ENCODE peak calls at places on chromosomes 7 and 10, in nine cellular contexts. One of them, this sample, is unnamed.

GRCh38 chr7:4816419-4817080 is 41.1 kb downstream of the AP5Z1 start:
- DNase-seq in WTC11: no peak
- DNase-seq in epithelial cell of esophagus: no peak
- DNase-seq in fibroblast of pulmonary artery: no peak
- DNase-seq in cardiac fibroblast: no peak
- DNase-seq in heart right ventricle: no peak
- DNase-seq in colonic mucosa: no peak
- DNase-seq in RWPE2: no peak
- DNase-seq in BE2C: no peak
- DNase-seq in this sample: peak; percentile 13

GRCh38 chr7:8147760-8148463 is 114.1 kb downstream of the ICA1 start:
- DNase-seq in WTC11: no peak
- DNase-seq in epithelial cell of esophagus: no peak
- DNase-seq in fibroblast of pulmonary artery: no peak
- DNase-seq in cardiac fibroblast: no peak
- DNase-seq in heart right ventricle: no peak
- DNase-seq in colonic mucosa: no peak
- DNase-seq in RWPE2: no peak
- DNase-seq in BE2C: peak; percentile 32
- DNase-seq in this sample: no peak

GRCh38 chr7:107327986-107328569 is 141.8 kb upstream of the GPR22 start:
- DNase-seq in WTC11: no peak
- DNase-seq in epithelial cell of esophagus: peak; percentile 84
- DNase-seq in fibroblast of pulmonary artery: peak; percentile 26
- DNase-seq in cardiac fibroblast: peak; percentile 28
- DNase-seq in heart right ventricle: no peak
- DNase-seq in colonic mucosa: no peak
- DNase-seq in RWPE2: no peak
- DNase-seq in BE2C: no peak
- DNase-seq in this sample: no peak

GRCh38 chr10:22620140-22620857 is 94.1 kb downstream of the PIP4K2A start:
- DNase-seq in WTC11: no peak
- DNase-seq in epithelial cell of esophagus: peak; percentile 93
- DNase-seq in fibroblast of pulmonary artery: peak; percentile 98
- DNase-seq in cardiac fibroblast: peak; percentile 99
- DNase-seq in heart right ventricle: peak; percentile 76
- DNase-seq in colonic mucosa: peak; percentile 42
- DNase-seq in RWPE2: peak; percentile 93
- DNase-seq in BE2C: peak; percentile 76
- DNase-seq in this sample: no peak

GRCh38 chr10:34622914-34623313 is 192.2 kb downstream of the PARD3 start:
- DNase-seq in WTC11: no peak
- DNase-seq in epithelial cell of esophagus: no peak
- DNase-seq in fibroblast of pulmonary artery: no peak
- DNase-seq in cardiac fibroblast: no peak
- DNase-seq in heart right ventricle: no peak
- DNase-seq in colonic mucosa: no peak
- DNase-seq in RWPE2: no peak
- DNase-seq in BE2C: no peak
- DNase-seq in this sample: no peak

GRCh38 chr10:34626158-34626557 is 188.9 kb downstream of the PARD3 start:
- DNase-seq in WTC11: no peak
- DNase-seq in epithelial cell of esophagus: no peak
- DNase-seq in fibroblast of pulmonary artery: peak; percentile 49
- DNase-seq in cardiac fibroblast: peak; percentile 63
- DNase-seq in heart right ventricle: no peak
- DNase-seq in colonic mucosa: no peak
- DNase-seq in RWPE2: no peak
- DNase-seq in BE2C: no peak
- DNase-seq in this sample: no peak

GRCh38 chr7:123748171-123748733 is 551 bp downstream of the WASL start:
- DNase-seq in WTC11: peak; percentile 36
- DNase-seq in epithelial cell of esophagus: peak; percentile 52
- DNase-seq in fibroblast of pulmonary artery: peak; percentile 33
- DNase-seq in cardiac fibroblast: peak; percentile 45
- DNase-seq in heart right ventricle: peak; percentile 45
- DNase-seq in colonic mucosa: peak; percentile 53
- DNase-seq in RWPE2: no peak
- DNase-seq in BE2C: peak; percentile 45
- DNase-seq in this sample: peak; percentile 64

GRCh38 chr7:41029072-41029492 is 673.8 kb downstream of the INHBA start:
- DNase-seq in WTC11: no peak
- DNase-seq in epithelial cell of esophagus: peak; percentile 98
- DNase-seq in fibroblast of pulmonary artery: peak; percentile 88
- DNase-seq in cardiac fibroblast: peak; percentile 99
- DNase-seq in heart right ventricle: no peak
- DNase-seq in colonic mucosa: no peak
- DNase-seq in RWPE2: peak; percentile 92
- DNase-seq in BE2C: no peak
- DNase-seq in this sample: no peak

GRCh38 chr7:137967143-137968018 is 34.5 kb downstream of the CREB3L2 start:
- DNase-seq in WTC11: no peak
- DNase-seq in epithelial cell of esophagus: peak; percentile 63
- DNase-seq in fibroblast of pulmonary artery: peak; percentile 62
- DNase-seq in cardiac fibroblast: peak; percentile 76
- DNase-seq in heart right ventricle: no peak
- DNase-seq in colonic mucosa: no peak
- DNase-seq in RWPE2: no peak
- DNase-seq in BE2C: no peak
- DNase-seq in this sample: no peak

DNA sequence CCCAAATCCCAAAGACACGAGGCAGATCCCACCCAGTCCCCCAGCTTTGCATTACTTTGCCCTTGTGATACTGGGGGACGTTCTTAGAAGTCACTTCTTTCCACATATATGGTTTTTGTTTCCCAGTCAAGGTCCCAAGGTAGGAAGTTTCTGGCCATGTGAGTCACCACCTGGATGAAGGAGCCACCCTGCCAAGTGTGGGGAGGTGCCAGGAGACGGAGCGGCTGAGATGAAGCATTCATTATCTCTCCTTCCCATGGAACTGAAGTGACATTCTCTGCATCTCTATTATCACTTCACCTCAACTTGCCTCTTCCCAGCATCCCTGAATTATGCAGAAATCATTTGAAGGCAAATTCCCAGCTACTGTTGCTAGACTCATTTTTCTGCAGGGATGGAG is 136.2 kb upstream of the INSYN2A start:
- DNase-seq in WTC11: no peak
- DNase-seq in epithelial cell of esophagus: peak; percentile 38
- DNase-seq in fibroblast of pulmonary artery: no peak
- DNase-seq in cardiac fibroblast: no peak
- DNase-seq in heart right ventricle: no peak
- DNase-seq in colonic mucosa: no peak
- DNase-seq in RWPE2: no peak
- DNase-seq in BE2C: no peak
- DNase-seq in this sample: no peak
- TF ChIP-seq CTCF in WTC11: no peak
- TF ChIP-seq CTCF in epithelial cell of esophagus: no peak
- TF ChIP-seq CTCF in fibroblast of pulmonary artery: no peak
- TF ChIP-seq CTCF in cardiac fibroblast: no peak
- TF ChIP-seq CTCF in heart right ventricle: no peak
- TF ChIP-seq CTCF in colonic mucosa: no peak
- TF ChIP-seq CTCF in RWPE2: no peak
- TF ChIP-seq CTCF in BE2C: no peak
- TF ChIP-seq CTCF in this sample: no peak

DNA sequence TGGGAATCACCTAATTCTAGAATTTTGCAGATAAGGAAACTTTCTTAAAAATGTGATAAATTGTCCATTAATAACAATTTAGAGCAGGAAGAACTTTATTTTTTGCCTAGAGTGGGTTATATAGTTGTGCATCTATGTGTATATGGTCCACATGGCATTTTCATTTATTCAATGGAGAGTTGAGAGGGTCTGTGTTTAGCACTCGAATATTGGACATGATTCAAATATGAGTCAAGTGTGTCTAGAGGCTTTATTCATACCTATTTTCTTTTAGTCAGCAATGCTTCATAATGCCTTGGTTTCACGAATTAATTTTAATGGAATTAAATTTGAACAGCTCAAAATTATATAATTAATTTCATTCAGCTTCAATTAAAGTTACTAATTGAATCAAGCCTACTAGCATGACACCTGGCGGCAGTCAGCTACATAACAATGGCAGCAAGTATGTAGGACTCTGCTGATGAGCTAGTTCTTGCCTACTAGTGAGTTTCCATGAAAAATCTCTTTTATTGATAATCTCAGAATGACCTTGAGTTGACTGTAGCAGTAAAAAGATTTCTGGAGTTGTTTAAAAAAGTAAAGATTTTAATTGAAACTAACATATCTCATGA is 17.7 kb downstream of the MDFIC start:
- DNase-seq in WTC11: no peak
- DNase-seq in epithelial cell of esophagus: no peak
- DNase-seq in fibroblast of pulmonary artery: no peak
- DNase-seq in cardiac fibroblast: no peak
- DNase-seq in heart right ventricle: no peak
- DNase-seq in colonic mucosa: no peak
- DNase-seq in RWPE2: no peak
- DNase-seq in BE2C: no peak
- DNase-seq in this sample: no peak
- TF ChIP-seq CTCF in WTC11: no peak
- TF ChIP-seq CTCF in epithelial cell of esophagus: peak; percentile 35
- TF ChIP-seq CTCF in fibroblast of pulmonary artery: no peak
- TF ChIP-seq CTCF in cardiac fibroblast: no peak
- TF ChIP-seq CTCF in heart right ventricle: no peak
- TF ChIP-seq CTCF in colonic mucosa: no peak
- TF ChIP-seq CTCF in RWPE2: no peak
- TF ChIP-seq CTCF in BE2C: no peak
- TF ChIP-seq CTCF in this sample: no peak

DNA sequence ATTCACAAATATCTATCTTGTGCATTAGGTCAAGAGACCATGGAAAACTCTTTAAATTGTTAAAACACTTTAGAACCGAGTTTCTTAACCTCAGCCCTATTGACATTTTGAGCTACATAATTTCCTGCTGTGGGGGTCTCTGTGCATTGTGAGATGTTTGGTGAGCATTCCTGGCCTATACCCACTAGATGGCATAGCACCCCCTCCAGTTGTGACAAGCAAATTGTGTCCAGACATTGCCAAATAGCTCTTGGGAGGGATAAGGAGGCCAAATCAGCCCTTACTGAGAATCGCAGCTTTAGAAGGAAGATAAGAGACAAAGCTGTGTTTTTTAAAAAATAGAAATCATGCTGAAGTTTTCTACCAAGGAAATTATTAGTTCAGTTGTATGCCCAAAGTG is 1158.5 kb upstream of the C7orf33 start:
- DNase-seq in WTC11: peak; percentile 30
- DNase-seq in epithelial cell of esophagus: no peak
- DNase-seq in fibroblast of pulmonary artery: peak; percentile 59
- DNase-seq in cardiac fibroblast: peak; percentile 50
- DNase-seq in heart right ventricle: no peak
- DNase-seq in colonic mucosa: no peak
- DNase-seq in RWPE2: no peak
- DNase-seq in BE2C: peak; percentile 39
- DNase-seq in this sample: no peak
- TF ChIP-seq CTCF in WTC11: no peak
- TF ChIP-seq CTCF in epithelial cell of esophagus: no peak
- TF ChIP-seq CTCF in fibroblast of pulmonary artery: peak; percentile 51
- TF ChIP-seq CTCF in cardiac fibroblast: peak; percentile 45
- TF ChIP-seq CTCF in heart right ventricle: no peak
- TF ChIP-seq CTCF in colonic mucosa: no peak
- TF ChIP-seq CTCF in RWPE2: peak; percentile 12
- TF ChIP-seq CTCF in BE2C: peak; percentile 64
- TF ChIP-seq CTCF in this sample: peak; percentile 19

DNA sequence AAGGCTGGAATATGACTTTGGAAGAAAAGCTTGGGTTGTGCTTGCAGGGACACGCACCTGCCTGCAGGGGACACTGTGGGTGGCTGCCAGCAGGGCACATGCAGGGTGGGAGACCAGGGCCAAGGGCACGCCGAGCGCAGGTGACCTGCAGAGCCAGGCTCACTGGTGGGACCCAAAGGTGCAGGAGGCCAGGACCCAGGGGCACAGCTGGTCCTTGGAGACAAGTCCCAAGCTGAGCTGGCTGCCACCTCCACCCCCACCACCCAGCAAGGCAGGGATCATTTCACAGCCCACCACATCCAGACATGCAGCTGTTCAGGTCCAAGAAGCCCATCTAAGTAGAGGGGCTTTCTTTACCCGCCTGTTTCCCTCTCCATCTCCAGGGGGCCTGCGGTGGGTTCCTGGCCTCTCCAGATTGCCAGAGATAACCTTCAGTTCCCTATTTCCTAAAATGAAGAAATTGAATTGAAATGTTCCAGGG is 13.8 kb upstream of the CLIP2 start:
- DNase-seq in WTC11: peak; percentile 74
- DNase-seq in epithelial cell of esophagus: no peak
- DNase-seq in fibroblast of pulmonary artery: no peak
- DNase-seq in cardiac fibroblast: no peak
- DNase-seq in heart right ventricle: no peak
- DNase-seq in colonic mucosa: no peak
- DNase-seq in RWPE2: no peak
- DNase-seq in BE2C: peak; percentile 64
- DNase-seq in this sample: peak; percentile 51
- TF ChIP-seq CTCF in WTC11: peak; percentile 87
- TF ChIP-seq CTCF in epithelial cell of esophagus: peak; percentile 61
- TF ChIP-seq CTCF in fibroblast of pulmonary artery: peak; percentile 55
- TF ChIP-seq CTCF in cardiac fibroblast: peak; percentile 70
- TF ChIP-seq CTCF in heart right ventricle: no peak
- TF ChIP-seq CTCF in colonic mucosa: peak; percentile 65
- TF ChIP-seq CTCF in RWPE2: peak; percentile 19
- TF ChIP-seq CTCF in BE2C: peak; percentile 79
- TF ChIP-seq CTCF in this sample: peak; percentile 69

DNA sequence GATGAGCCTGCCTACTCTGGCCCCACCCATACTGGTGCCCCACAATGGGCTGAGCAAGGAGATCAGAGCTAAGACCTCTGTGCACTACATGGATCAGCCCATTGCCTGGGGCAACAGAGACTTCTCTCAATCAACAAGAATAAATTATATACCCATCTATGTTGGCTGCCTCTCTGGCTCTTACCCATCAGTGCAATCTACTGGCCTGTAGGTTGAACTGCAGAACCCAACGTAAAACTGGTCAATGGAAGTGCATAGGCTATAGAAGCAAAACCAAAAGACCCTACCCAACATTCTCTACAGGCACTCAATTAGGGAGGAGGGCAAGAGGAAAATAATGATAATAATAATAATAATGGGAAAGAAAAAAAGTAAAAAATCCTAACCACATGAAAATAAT is 574.3 kb downstream of the MAGI2 start:
- DNase-seq in WTC11: no peak
- DNase-seq in epithelial cell of esophagus: no peak
- DNase-seq in fibroblast of pulmonary artery: no peak
- DNase-seq in cardiac fibroblast: no peak
- DNase-seq in heart right ventricle: no peak
- DNase-seq in colonic mucosa: no peak
- DNase-seq in RWPE2: no peak
- DNase-seq in BE2C: no peak
- DNase-seq in this sample: no peak
- TF ChIP-seq CTCF in WTC11: no peak
- TF ChIP-seq CTCF in epithelial cell of esophagus: no peak
- TF ChIP-seq CTCF in fibroblast of pulmonary artery: no peak
- TF ChIP-seq CTCF in cardiac fibroblast: no peak
- TF ChIP-seq CTCF in heart right ventricle: no peak
- TF ChIP-seq CTCF in colonic mucosa: no peak
- TF ChIP-seq CTCF in RWPE2: no peak
- TF ChIP-seq CTCF in BE2C: no peak
- TF ChIP-seq CTCF in this sample: no peak

DNA sequence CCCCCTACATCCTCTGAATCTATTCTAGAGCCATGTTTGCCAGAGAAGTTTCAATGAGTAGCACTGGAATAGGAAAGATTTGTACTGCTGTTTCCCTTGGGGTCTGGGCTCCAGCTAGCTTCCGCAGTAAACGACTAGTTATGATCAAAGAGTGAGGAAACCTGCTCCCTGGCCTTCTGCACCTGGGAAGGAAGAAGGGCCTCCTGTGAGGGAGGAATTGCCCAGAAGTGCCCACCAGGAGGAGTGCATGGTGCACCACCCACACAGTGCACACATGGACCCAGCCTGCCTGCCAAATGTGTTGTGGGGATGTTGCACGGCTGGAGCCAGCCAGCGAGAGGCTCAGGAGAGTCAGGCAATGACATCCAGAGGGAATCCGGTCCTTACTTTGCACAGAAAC is 27.0 kb upstream of the FAM107B start:
- DNase-seq in WTC11: peak; percentile 21
- DNase-seq in epithelial cell of esophagus: no peak
- DNase-seq in fibroblast of pulmonary artery: no peak
- DNase-seq in cardiac fibroblast: no peak
- DNase-seq in heart right ventricle: no peak
- DNase-seq in colonic mucosa: no peak
- DNase-seq in RWPE2: no peak
- DNase-seq in BE2C: peak; percentile 21
- DNase-seq in this sample: peak; percentile 20
- TF ChIP-seq CTCF in WTC11: no peak
- TF ChIP-seq CTCF in epithelial cell of esophagus: no peak
- TF ChIP-seq CTCF in fibroblast of pulmonary artery: no peak
- TF ChIP-seq CTCF in cardiac fibroblast: no peak
- TF ChIP-seq CTCF in heart right ventricle: no peak
- TF ChIP-seq CTCF in colonic mucosa: no peak
- TF ChIP-seq CTCF in RWPE2: no peak
- TF ChIP-seq CTCF in BE2C: peak; percentile 34
- TF ChIP-seq CTCF in this sample: no peak

This sample was measured in glutamatergic neuron.